ENCODE peak calls at places on chromosomes 11 and 22, in six cellular contexts. Y, H, R, E, G and T are unnamed samples.

GRCh38 chr11:112631333-112631732 is 329.9 kb upstream of the NCAM1 start:
- DNase-seq in Y (no peak), H (no peak), R (no peak), E (no peak), G (no peak), T (no peak)

GRCh38 chr11:81222491-81222890 is 1511.2 kb downstream of the FAM181B start:
- DNase-seq in Y (no peak), H (no peak), R (no peak), E (no peak), G (no peak), T (no peak)

GRCh38 chr11:60900673-60901404 is 5.5 kb downstream of the PRPF19 start:
- DNase-seq in Y (no peak), H (no peak), R (peak), E (no peak), G (no peak), T (no peak)

GRCh38 chr11:78946945-78947914 is 372.6 kb upstream of the NARS2 start:
- DNase-seq in Y (no peak), H (peak), R (no peak), E (peak), G (no peak), T (no peak)

GRCh38 chr11:2766166-2766565 is 66.4 kb upstream of the KCNQ1OT1 start:
- DNase-seq in Y (no peak), H (no peak), R (no peak), E (no peak), G (peak), T (no peak)

GRCh38 chr11:129881570-129882170 is 13.7 kb downstream of the NFRKB start:
- DNase-seq in Y (no peak), H (peak), R (no peak), E (peak), G (no peak), T (peak)

GRCh38 chr11:27183672-27184457 is 143.2 kb downstream of the BBOX1 start:
- DNase-seq in Y (no peak), H (peak), R (peak), E (peak), G (no peak), T (peak)

GRCh38 chr11:60316317-60316716 is 10.7 kb upstream of the MS4A6E start:
- DNase-seq in Y (no peak), H (no peak), R (no peak), E (no peak), G (no peak), T (no peak)

GRCh38 chr22:23287136-23288095 is 107.1 kb downstream of the BCR start:
- DNase-seq in Y (no peak), H (no peak), R (no peak), E (no peak), G (peak), T (no peak)

GRCh38 chr22:40414838-40415505 is 44.6 kb downstream of the SGSM3 start:
- DNase-seq in Y (no peak), H (no peak), R (no peak), E (no peak), G (no peak), T (no peak)

GRCh38 chr11:102276302-102277182 is 40.7 kb upstream of the BIRC3 start:
- DNase-seq in Y (no peak), H (no peak), R (no peak), E (no peak), G (no peak), T (no peak)

GRCh38 chr11:117000039-117000740 is 98.0 kb downstream of the SIK3 start:
- DNase-seq in Y (no peak), H (no peak), R (no peak), E (no peak), G (no peak), T (no peak)